ENCODE peak calls at places on chromosomes 11 and 22, in five cellular contexts. Q is suprapubic skin, S is left ventricle myocardium inferior, F is AG04450, A is pancreas. D is an unnamed sample.

GRCh38 chr22:31081963-31082605 is 966 bp downstream of the SMTN start:
- DNase-seq in S (no peak), Q (peak), F (no peak), A (no peak), D (no peak)

GRCh38 chr22:27170491-27170890 is 513.1 kb downstream of the MIAT start:
- DNase-seq in F (no peak), Q (no peak), S (no peak), A (no peak), D (no peak)

GRCh38 chr22:24485608-24486007 is 9.5 kb upstream of the UPB1 start:
- DNase-seq in F (no peak), A (no peak), Q (no peak), S (no peak), D (no peak)

GRCh38 chr22:27531782-27532530 is 269.6 kb downstream of the MN1 start:
- DNase-seq in F (peak), S (no peak), A (no peak), Q (no peak), D (no peak)

GRCh38 chr11:114399903-114400221 is 449 bp downstream of the C11orf71 start:
- DNase-seq in S (no peak), Q (peak), A (peak), F (no peak), D (peak)

GRCh38 chr11:94175545-94175944 is 46.9 kb downstream of the PANX1 start:
- DNase-seq in A (no peak), S (no peak), Q (no peak), F (no peak), D (no peak)

GRCh38 chr11:66418168-66418985 is 2.5 kb upstream of the NPAS4 start:
- DNase-seq in A (no peak), Q (no peak), F (peak), S (peak), D (peak)

GRCh38 chr22:46588279-46589140 is 31.7 kb upstream of the GRAMD4 start:
- DNase-seq in A (peak), F (no peak), S (peak), Q (no peak), D (no peak)

GRCh38 chr11:34665077-34665835 is 44.4 kb downstream of the EHF start:
- DNase-seq in Q (no peak), A (no peak), S (no peak), F (no peak), D (no peak)

GRCh38 chr11:131656839-131657211 is 286.4 kb downstream of the NTM start:
- DNase-seq in Q (no peak), S (no peak), F (no peak), A (no peak), D (no peak)

GRCh38 chr11:2943711-2944118 is 14.5 kb upstream of the PHLDA2 start:
- DNase-seq in A (no peak), Q (peak), S (no peak), F (no peak), D (peak)

GRCh38 chr11:118908931-118909618 is 16.7 kb downstream of the BCL9L start:
- DNase-seq in F (peak), Q (no peak), S (peak), A (peak), D (peak)

GRCh38 chr11:62575156-62575555 is 1.5 kb upstream of the EEF1G start:
- DNase-seq in A (peak), S (no peak), F (no peak), Q (no peak), D (no peak)

GRCh38 chr22:49541451-49542230 is 286.0 kb downstream of the BRD1 start:
- DNase-seq in A (peak), Q (peak), F (no peak), S (no peak), D (no peak)

GRCh38 chr22:17575151-17575550 is 11.9 kb downstream of the SLC25A18 start:
- DNase-seq in S (no peak), F (no peak), A (no peak), Q (no peak), D (no peak)

GRCh38 chr11:130189492-130190210 is 30.1 kb downstream of the ST14 start:
- DNase-seq in S (no peak), Q (no peak), F (no peak), A (no peak), D (no peak)
- TF ChIP-seq CTCF in S (no peak), Q (no peak), F (no peak), A (no peak), D (no peak)

GRCh38 chr11:8356216-8356615 is 92.5 kb upstream of the LMO1 start:
- DNase-seq in Q (no peak), S (no peak), F (no peak), A (no peak), D (no peak)

GRCh38 chr11:8356731-8357504 is 93.2 kb upstream of the LMO1 start:
- DNase-seq in S (no peak), F (no peak), Q (no peak), A (peak), D (no peak)

GRCh38 chr11:8352852-8353505 is 89.3 kb upstream of the LMO1 start:
- DNase-seq in F (no peak), A (no peak), S (no peak), Q (no peak), D (no peak)

GRCh38 chr11:8355418-8355742 is 91.7 kb upstream of the LMO1 start:
- DNase-seq in A (no peak), S (no peak), Q (no peak), F (no peak), D (no peak)

GRCh38 chr11:8354622-8355417 is 91.1 kb upstream of the LMO1 start:
- DNase-seq in S (no peak), A (no peak), F (no peak), Q (no peak), D (no peak)
- H3K4me3 ChIP-seq in S (no peak), A (peak), F (no peak), Q (no peak), D (peak)

GRCh38 chr11:117691501-117691900 is 105.5 kb downstream of the DSCAML1 start:
- DNase-seq in A (no peak), F (no peak), Q (no peak), S (no peak), D (no peak)
- H3K27ac ChIP-seq in A (no peak), F (no peak), Q (no peak), S (no peak), D (peak)

GRCh38 chr11:68798221-68798813 is 43.4 kb downstream of the CPT1A start:
- DNase-seq in Q (no peak), F (no peak), A (no peak), S (no peak), D (no peak)
- TF ChIP-seq CTCF in Q (peak), F (peak), A (peak), S (peak), D (peak)

GRCh38 chr11:5174934-5175333 is 20.4 kb upstream of the OR52A1 start:
- DNase-seq in F (no peak), S (no peak), A (no peak), Q (no peak), D (no peak)

DNA sequence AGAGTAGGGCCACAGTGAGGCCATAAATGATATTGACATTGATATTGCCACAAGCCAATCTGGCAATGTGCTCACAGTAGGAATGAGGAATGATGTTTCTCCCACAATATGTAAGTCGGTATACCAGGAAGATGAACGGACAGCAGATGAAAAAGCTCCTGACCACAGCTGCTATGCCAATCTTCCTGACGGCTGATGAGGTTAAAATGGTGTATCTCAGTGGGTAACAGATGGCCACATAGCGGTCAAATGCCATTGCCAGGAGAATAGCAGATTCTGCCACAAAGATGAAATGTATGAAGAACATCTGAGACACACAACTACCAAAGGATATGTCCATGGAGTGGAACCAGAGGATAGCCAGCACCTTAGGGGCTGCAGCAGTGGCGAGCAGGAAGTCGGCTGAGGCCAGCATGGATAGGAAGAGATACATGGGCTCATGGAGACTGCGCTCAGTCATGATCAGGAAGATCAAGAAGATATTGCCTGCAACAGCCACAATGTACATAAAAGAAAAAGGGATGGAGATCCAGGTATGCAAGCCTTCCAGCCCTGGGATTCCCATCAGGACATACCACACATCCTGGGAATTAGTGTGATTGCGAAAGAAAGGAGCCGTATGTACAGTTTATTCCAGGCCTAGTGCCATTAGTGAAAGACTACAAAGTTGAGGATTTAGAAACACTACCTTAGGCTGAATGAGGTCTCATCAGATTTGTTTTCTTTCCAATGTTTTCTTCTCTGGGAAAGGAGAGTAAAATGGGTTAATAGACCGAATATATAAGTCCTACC is 22.2 kb downstream of the OR51V1 start:
- DNase-seq in S (no peak), F (no peak), A (no peak), Q (no peak), D (no peak)
- H3K4me3 ChIP-seq in S (no peak), F (no peak), A (no peak), Q (no peak), D (no peak)

GRCh38 chr22:44187652-44188230 is 7.0 kb downstream of the PARVG start:
- DNase-seq in Q (no peak), F (no peak), A (no peak), S (no peak), D (peak)
- H3K27ac ChIP-seq in Q (no peak), F (no peak), A (no peak), S (no peak), D (no peak)

GRCh38 chr11:120105576-120105975 is 32.3 kb downstream of the TRIM29 start:
- DNase-seq in F (no peak), S (no peak), Q (no peak), A (no peak), D (no peak)

GRCh38 chr11:120106354-120106753 is 31.6 kb downstream of the TRIM29 start:
- DNase-seq in F (no peak), A (no peak), Q (no peak), S (no peak), D (no peak)

GRCh38 chr11:120109531-120109930 is 28.4 kb downstream of the TRIM29 start:
- DNase-seq in F (no peak), Q (no peak), A (no peak), S (no peak), D (no peak)

GRCh38 chr11:120108785-120109168 is 29.1 kb downstream of the TRIM29 start:
- DNase-seq in S (no peak), F (no peak), A (no peak), Q (no peak), D (no peak)

DNA sequence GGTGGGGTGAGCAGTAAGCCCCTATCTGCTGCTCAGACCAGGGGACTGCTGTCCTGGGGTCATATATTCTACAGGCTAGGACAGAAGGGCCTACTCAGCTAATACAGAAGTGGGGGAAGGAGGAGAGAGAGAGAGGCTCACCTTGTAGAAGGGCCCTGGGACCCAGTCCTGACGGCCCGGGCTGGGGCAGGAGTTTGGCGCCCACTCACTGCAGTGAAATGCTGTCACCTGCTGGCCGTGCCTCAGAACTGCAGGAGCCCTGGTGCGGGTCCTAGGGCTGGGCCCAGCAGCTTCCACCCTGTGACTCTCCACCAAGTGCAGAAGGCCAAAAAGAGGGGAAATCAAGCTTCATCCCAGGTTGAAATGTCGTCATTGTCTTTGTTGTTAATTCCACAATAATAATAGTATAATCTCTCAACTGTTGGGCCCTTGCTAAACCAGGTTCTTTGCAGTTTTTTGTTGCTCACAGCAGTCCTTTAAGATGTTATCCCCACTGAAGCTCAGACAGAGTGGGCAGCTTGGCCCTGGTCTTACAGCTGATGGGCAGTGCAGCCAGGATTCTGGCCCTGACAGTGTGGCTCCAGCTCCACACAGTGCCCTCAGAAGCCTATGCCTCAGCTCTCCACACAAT is 29.6 kb downstream of the TRIM29 start:
- DNase-seq in Q (no peak), A (peak), F (peak), S (peak), D (peak)
- TF ChIP-seq CTCF in Q (peak), A (peak), F (peak), S (peak), D (peak)

GRCh38 chr22:29031236-29031982 is 30.2 kb downstream of the C22orf31 start:
- DNase-seq in S (no peak), F (peak), A (peak), Q (no peak), D (no peak)
- H3K4me3 ChIP-seq in S (peak), F (peak), A (peak), Q (peak), D (peak)

DNA sequence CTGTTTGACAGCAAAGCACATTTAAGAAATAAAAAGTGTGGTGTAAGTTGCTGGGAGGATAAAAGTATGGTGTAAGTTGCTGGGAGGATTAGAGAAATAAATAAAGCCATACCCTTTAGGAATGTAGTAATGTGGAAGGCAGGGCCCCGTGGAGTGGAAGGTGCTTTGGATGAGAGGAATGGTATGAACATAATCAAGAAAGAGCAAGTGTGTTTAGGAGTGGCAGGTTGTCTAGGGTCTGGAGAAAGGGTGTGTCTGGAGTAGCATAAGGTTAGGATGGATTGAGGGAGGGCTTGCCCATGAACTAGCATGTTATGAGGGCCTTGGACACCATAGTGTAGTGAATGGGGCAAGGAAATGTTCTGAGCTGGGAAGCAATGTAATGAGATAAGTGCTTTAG is 18.1 kb downstream of the MRPL16 start:
- DNase-seq in F (no peak), A (no peak), S (no peak), Q (no peak), D (no peak)
- H3K27ac ChIP-seq in F (no peak), A (no peak), S (no peak), Q (no peak), D (no peak)